ENCODE peak calls at places on chromosomes 12 and 14, in eight cellular contexts. K is NCI-H1105, U is PC-9, J is A549, E is fibroblast of villous mesenchyme, W is GM12865, H is T-helper 2 cell, A is GM13976. C is an unnamed sample.

GRCh38 chr12:5989621-5990020 is 44.6 kb upstream of the ANO2 start:
- DNase-seq in K (no peak), U (no peak), J (no peak), E (no peak), W (no peak), H (no peak), A (no peak), C (no peak)

GRCh38 chr12:57133916-57134315 is 5.6 kb downstream of the LRP1 start:
- DNase-seq in K (no peak), U (no peak), J (no peak), E (no peak), W (no peak), H (no peak), A (no peak), C (no peak)

GRCh38 chr14:31229638-31230229 is 22.1 kb upstream of the HECTD1 start:
- DNase-seq in K (no peak), U (peak), J (peak), E (peak), W (no peak), H (no peak), A (no peak), C (no peak)

GRCh38 chr12:29863665-29864064 is 79.9 kb upstream of the TMTC1 start:
- DNase-seq in K (no peak), U (no peak), J (no peak), E (no peak), W (no peak), H (no peak), A (no peak), C (no peak)

GRCh38 chr12:13171921-13172859 is 24.3 kb upstream of the EMP1 start:
- DNase-seq in K (no peak), U (peak), J (peak), E (peak), W (peak), H (no peak), A (peak), C (no peak)

GRCh38 chr14:100121643-100122480 is 37.6 kb downstream of the DEGS2 start:
- DNase-seq in K (no peak), U (no peak), J (no peak), E (no peak), W (no peak), H (no peak), A (no peak), C (no peak)

GRCh38 chr14:69129264-69129880 is 23.5 kb downstream of the DCAF5 start:
- DNase-seq in K (peak), U (peak), J (peak), E (peak), W (peak), H (peak), A (peak), C (peak)

GRCh38 chr14:34007902-34008301 is 57.0 kb upstream of the EGLN3 start:
- DNase-seq in K (no peak), U (no peak), J (no peak), E (no peak), W (no peak), H (no peak), A (no peak), C (no peak)

GRCh38 chr12:56046027-56046780 is 4.5 kb downstream of the RPS26 start:
- DNase-seq in K (no peak), U (no peak), J (no peak), E (no peak), W (peak), H (no peak), A (no peak), C (no peak)

GRCh38 chr14:54241517-54241916 is 155.3 kb upstream of the CDKN3 start:
- DNase-seq in K (no peak), U (no peak), J (no peak), E (no peak), W (no peak), H (no peak), A (no peak), C (no peak)

GRCh38 chr12:26471560-26471959 is 276.2 kb downstream of the SSPN start:
- DNase-seq in K (no peak), U (no peak), J (no peak), E (peak), W (peak), H (no peak), A (peak), C (no peak)

GRCh38 chr14:94390372-94391086 is 2.1 kb upstream of the SERPINA1 start:
- DNase-seq in K (no peak), U (no peak), J (no peak), E (no peak), W (peak), H (no peak), A (peak), C (no peak)

GRCh38 chr12:100959481-100959880 is 164.9 kb downstream of the ANO4 start:
- DNase-seq in K (no peak), U (no peak), J (no peak), E (peak), W (no peak), H (no peak), A (no peak), C (no peak)

GRCh38 chr12:110245278-110245868 is 35.7 kb upstream of the ATP2A2 start:
- DNase-seq in K (no peak), U (no peak), J (no peak), E (no peak), W (peak), H (no peak), A (peak), C (peak)

GRCh38 chr12:2301531-2302461 is 249.0 kb downstream of the CACNA1C start:
- DNase-seq in K (no peak), U (no peak), J (no peak), E (peak), W (no peak), H (no peak), A (no peak), C (no peak)

GRCh38 chr14:60970146-60970545 is 10.7 kb downstream of the TRMT5 start:
- DNase-seq in K (no peak), U (no peak), J (no peak), E (no peak), W (no peak), H (no peak), A (no peak), C (no peak)

GRCh38 chr12:49489720-49490119 is 49.1 kb upstream of the KCNH3 start:
- DNase-seq in K (no peak), U (no peak), J (no peak), E (peak), W (no peak), H (no peak), A (no peak), C (no peak)

GRCh38 chr14:104114421-104115130 is 23.8 kb upstream of the KIF26A start:
- DNase-seq in K (no peak), U (no peak), J (no peak), E (no peak), W (no peak), H (no peak), A (no peak), C (no peak)

GRCh38 chr14:80364274-80364673 is 153.0 kb upstream of the DIO2 start:
- DNase-seq in K (peak), U (no peak), J (peak), E (peak), W (peak), H (no peak), A (no peak), C (no peak)

C was measured in activated T-helper 9 cell treated with anti-CD3 and anti-CD28 coated beads, Interleukin-2, amount 50 U/mL, for 16 hours.